ENCODE peak calls at places on chromosomes 16 and 17, in nine cellular contexts. One of them, this sample, is unnamed.

GRCh38 chr17:80790981-80791742 is 200.5 kb upstream of the CHMP6 start:
- DNase-seq in amygdala: no peak
- DNase-seq in sciatic nerve: no peak
- DNase-seq in lung microvascular endothelial cell: no peak
- DNase-seq in activated CD8-positive, alpha-beta memory T cell treated with anti-CD3 and anti-CD28 coated beads, Interleukin-2, amount 50 U/mL, for 4 hours: no peak
- DNase-seq in activated CD8-positive, alpha-beta T cell treated with anti-CD3 and anti-CD28 coated beads for 36 hours: peak
- DNase-seq in GM06990: no peak
- DNase-seq in mucosa of gallbladder: no peak
- DNase-seq in left cardiac atrium: no peak
- DNase-seq in this sample: peak

GRCh38 chr16:85352221-85352620 is 239.9 kb upstream of the CIBAR2 start:
- DNase-seq in amygdala: no peak
- DNase-seq in sciatic nerve: no peak
- DNase-seq in lung microvascular endothelial cell: no peak
- DNase-seq in activated CD8-positive, alpha-beta memory T cell treated with anti-CD3 and anti-CD28 coated beads, Interleukin-2, amount 50 U/mL, for 4 hours: no peak
- DNase-seq in activated CD8-positive, alpha-beta T cell treated with anti-CD3 and anti-CD28 coated beads for 36 hours: no peak
- DNase-seq in GM06990: no peak
- DNase-seq in mucosa of gallbladder: no peak
- DNase-seq in left cardiac atrium: no peak
- DNase-seq in this sample: no peak

GRCh38 chr16:31460582-31461002 is 1.3 kb downstream of the ARMC5 start:
- DNase-seq in amygdala: no peak
- DNase-seq in sciatic nerve: peak
- DNase-seq in lung microvascular endothelial cell: peak
- DNase-seq in activated CD8-positive, alpha-beta memory T cell treated with anti-CD3 and anti-CD28 coated beads, Interleukin-2, amount 50 U/mL, for 4 hours: no peak
- DNase-seq in activated CD8-positive, alpha-beta T cell treated with anti-CD3 and anti-CD28 coated beads for 36 hours: peak
- DNase-seq in GM06990: no peak
- DNase-seq in mucosa of gallbladder: no peak
- DNase-seq in left cardiac atrium: no peak
- DNase-seq in this sample: peak

GRCh38 chr16:86585821-86586611 is 7.7 kb downstream of the FOXL1 start:
- DNase-seq in amygdala: no peak
- DNase-seq in sciatic nerve: no peak
- DNase-seq in lung microvascular endothelial cell: peak
- DNase-seq in activated CD8-positive, alpha-beta memory T cell treated with anti-CD3 and anti-CD28 coated beads, Interleukin-2, amount 50 U/mL, for 4 hours: no peak
- DNase-seq in activated CD8-positive, alpha-beta T cell treated with anti-CD3 and anti-CD28 coated beads for 36 hours: no peak
- DNase-seq in GM06990: no peak
- DNase-seq in mucosa of gallbladder: no peak
- DNase-seq in left cardiac atrium: no peak
- DNase-seq in this sample: no peak

GRCh38 chr16:14275934-14276333 is 204.8 kb downstream of the MRTFB start:
- DNase-seq in amygdala: no peak
- DNase-seq in sciatic nerve: no peak
- DNase-seq in lung microvascular endothelial cell: no peak
- DNase-seq in activated CD8-positive, alpha-beta memory T cell treated with anti-CD3 and anti-CD28 coated beads, Interleukin-2, amount 50 U/mL, for 4 hours: no peak
- DNase-seq in activated CD8-positive, alpha-beta T cell treated with anti-CD3 and anti-CD28 coated beads for 36 hours: no peak
- DNase-seq in GM06990: no peak
- DNase-seq in mucosa of gallbladder: no peak
- DNase-seq in left cardiac atrium: no peak
- DNase-seq in this sample: no peak

GRCh38 chr16:11315499-11315898 is 29.8 kb upstream of the RMI2 start:
- DNase-seq in amygdala: no peak
- DNase-seq in sciatic nerve: no peak
- DNase-seq in lung microvascular endothelial cell: peak
- DNase-seq in activated CD8-positive, alpha-beta memory T cell treated with anti-CD3 and anti-CD28 coated beads, Interleukin-2, amount 50 U/mL, for 4 hours: no peak
- DNase-seq in activated CD8-positive, alpha-beta T cell treated with anti-CD3 and anti-CD28 coated beads for 36 hours: no peak
- DNase-seq in GM06990: no peak
- DNase-seq in mucosa of gallbladder: no peak
- DNase-seq in left cardiac atrium: no peak
- DNase-seq in this sample: no peak

GRCh38 chr16:55515110-55515509 is 6.2 kb downstream of the LPCAT2 start:
- DNase-seq in amygdala: no peak
- DNase-seq in sciatic nerve: no peak
- DNase-seq in lung microvascular endothelial cell: no peak
- DNase-seq in activated CD8-positive, alpha-beta memory T cell treated with anti-CD3 and anti-CD28 coated beads, Interleukin-2, amount 50 U/mL, for 4 hours: no peak
- DNase-seq in activated CD8-positive, alpha-beta T cell treated with anti-CD3 and anti-CD28 coated beads for 36 hours: no peak
- DNase-seq in GM06990: no peak
- DNase-seq in mucosa of gallbladder: no peak
- DNase-seq in left cardiac atrium: no peak
- DNase-seq in this sample: no peak

GRCh38 chr17:31745964-31746650 is 112.9 kb downstream of the COPRS start:
- DNase-seq in amygdala: no peak
- DNase-seq in sciatic nerve: no peak
- DNase-seq in lung microvascular endothelial cell: no peak
- DNase-seq in activated CD8-positive, alpha-beta memory T cell treated with anti-CD3 and anti-CD28 coated beads, Interleukin-2, amount 50 U/mL, for 4 hours: no peak
- DNase-seq in activated CD8-positive, alpha-beta T cell treated with anti-CD3 and anti-CD28 coated beads for 36 hours: no peak
- DNase-seq in GM06990: no peak
- DNase-seq in mucosa of gallbladder: no peak
- DNase-seq in left cardiac atrium: no peak
- DNase-seq in this sample: no peak

GRCh38 chr17:83101805-83102480 is 22.5 kb downstream of the METRNL start:
- DNase-seq in amygdala: no peak
- DNase-seq in sciatic nerve: no peak
- DNase-seq in lung microvascular endothelial cell: no peak
- DNase-seq in activated CD8-positive, alpha-beta memory T cell treated with anti-CD3 and anti-CD28 coated beads, Interleukin-2, amount 50 U/mL, for 4 hours: no peak
- DNase-seq in activated CD8-positive, alpha-beta T cell treated with anti-CD3 and anti-CD28 coated beads for 36 hours: no peak
- DNase-seq in GM06990: no peak
- DNase-seq in mucosa of gallbladder: no peak
- DNase-seq in left cardiac atrium: no peak
- DNase-seq in this sample: no peak

GRCh38 chr16:9438991-9439390 is 347.5 kb downstream of the HAPSTR1 start:
- DNase-seq in amygdala: no peak
- DNase-seq in sciatic nerve: no peak
- DNase-seq in lung microvascular endothelial cell: no peak
- DNase-seq in activated CD8-positive, alpha-beta memory T cell treated with anti-CD3 and anti-CD28 coated beads, Interleukin-2, amount 50 U/mL, for 4 hours: no peak
- DNase-seq in activated CD8-positive, alpha-beta T cell treated with anti-CD3 and anti-CD28 coated beads for 36 hours: no peak
- DNase-seq in GM06990: no peak
- DNase-seq in mucosa of gallbladder: no peak
- DNase-seq in left cardiac atrium: no peak
- DNase-seq in this sample: no peak

GRCh38 chr17:8991514-8992285 is 26.2 kb upstream of the PIK3R5 start:
- DNase-seq in amygdala: peak
- DNase-seq in sciatic nerve: peak
- DNase-seq in lung microvascular endothelial cell: peak
- DNase-seq in activated CD8-positive, alpha-beta memory T cell treated with anti-CD3 and anti-CD28 coated beads, Interleukin-2, amount 50 U/mL, for 4 hours: peak
- DNase-seq in activated CD8-positive, alpha-beta T cell treated with anti-CD3 and anti-CD28 coated beads for 36 hours: peak
- DNase-seq in GM06990: no peak
- DNase-seq in mucosa of gallbladder: peak
- DNase-seq in left cardiac atrium: peak
- DNase-seq in this sample: peak

GRCh38 chr16:89507834-89508590 is at the start of gene SPG7:
- DNase-seq in amygdala: peak
- DNase-seq in sciatic nerve: peak
- DNase-seq in lung microvascular endothelial cell: peak
- DNase-seq in activated CD8-positive, alpha-beta memory T cell treated with anti-CD3 and anti-CD28 coated beads, Interleukin-2, amount 50 U/mL, for 4 hours: peak
- DNase-seq in activated CD8-positive, alpha-beta T cell treated with anti-CD3 and anti-CD28 coated beads for 36 hours: peak
- DNase-seq in GM06990: peak
- DNase-seq in mucosa of gallbladder: peak
- DNase-seq in left cardiac atrium: peak
- DNase-seq in this sample: peak

GRCh38 chr17:38702166-38702899 is 2.7 kb upstream of the MLLT6 start:
- DNase-seq in amygdala: peak
- DNase-seq in sciatic nerve: peak
- DNase-seq in lung microvascular endothelial cell: peak
- DNase-seq in activated CD8-positive, alpha-beta memory T cell treated with anti-CD3 and anti-CD28 coated beads, Interleukin-2, amount 50 U/mL, for 4 hours: peak
- DNase-seq in activated CD8-positive, alpha-beta T cell treated with anti-CD3 and anti-CD28 coated beads for 36 hours: peak
- DNase-seq in GM06990: peak
- DNase-seq in mucosa of gallbladder: peak
- DNase-seq in left cardiac atrium: peak
- DNase-seq in this sample: peak

GRCh38 chr16:15898654-15899053 is 10.3 kb upstream of the CEP20 start:
- DNase-seq in amygdala: no peak
- DNase-seq in sciatic nerve: no peak
- DNase-seq in lung microvascular endothelial cell: no peak
- DNase-seq in activated CD8-positive, alpha-beta memory T cell treated with anti-CD3 and anti-CD28 coated beads, Interleukin-2, amount 50 U/mL, for 4 hours: no peak
- DNase-seq in activated CD8-positive, alpha-beta T cell treated with anti-CD3 and anti-CD28 coated beads for 36 hours: no peak
- DNase-seq in GM06990: peak
- DNase-seq in mucosa of gallbladder: no peak
- DNase-seq in left cardiac atrium: no peak
- DNase-seq in this sample: no peak

GRCh38 chr16:26981266-26981938 is 85.3 kb upstream of the C16orf82 start:
- DNase-seq in amygdala: no peak
- DNase-seq in sciatic nerve: no peak
- DNase-seq in lung microvascular endothelial cell: no peak
- DNase-seq in activated CD8-positive, alpha-beta memory T cell treated with anti-CD3 and anti-CD28 coated beads, Interleukin-2, amount 50 U/mL, for 4 hours: no peak
- DNase-seq in activated CD8-positive, alpha-beta T cell treated with anti-CD3 and anti-CD28 coated beads for 36 hours: no peak
- DNase-seq in GM06990: no peak
- DNase-seq in mucosa of gallbladder: no peak
- DNase-seq in left cardiac atrium: no peak
- DNase-seq in this sample: no peak

GRCh38 chr17:60167095-60167741 is 17.4 kb downstream of the CA4 start:
- DNase-seq in amygdala: no peak
- DNase-seq in sciatic nerve: peak
- DNase-seq in lung microvascular endothelial cell: no peak
- DNase-seq in activated CD8-positive, alpha-beta memory T cell treated with anti-CD3 and anti-CD28 coated beads, Interleukin-2, amount 50 U/mL, for 4 hours: no peak
- DNase-seq in activated CD8-positive, alpha-beta T cell treated with anti-CD3 and anti-CD28 coated beads for 36 hours: no peak
- DNase-seq in GM06990: no peak
- DNase-seq in mucosa of gallbladder: peak
- DNase-seq in left cardiac atrium: no peak
- DNase-seq in this sample: no peak

GRCh38 chr16:2516391-2517240 is 2.9 kb downstream of the ATP6V0C start:
- DNase-seq in amygdala: peak
- DNase-seq in sciatic nerve: no peak
- DNase-seq in lung microvascular endothelial cell: peak
- DNase-seq in activated CD8-positive, alpha-beta memory T cell treated with anti-CD3 and anti-CD28 coated beads, Interleukin-2, amount 50 U/mL, for 4 hours: no peak
- DNase-seq in activated CD8-positive, alpha-beta T cell treated with anti-CD3 and anti-CD28 coated beads for 36 hours: no peak
- DNase-seq in GM06990: no peak
- DNase-seq in mucosa of gallbladder: no peak
- DNase-seq in left cardiac atrium: peak
- DNase-seq in this sample: no peak

GRCh38 chr16:87845807-87846619 is 23.3 kb downstream of the SLC7A5 start:
- DNase-seq in amygdala: no peak
- DNase-seq in sciatic nerve: no peak
- DNase-seq in lung microvascular endothelial cell: no peak
- DNase-seq in activated CD8-positive, alpha-beta memory T cell treated with anti-CD3 and anti-CD28 coated beads, Interleukin-2, amount 50 U/mL, for 4 hours: no peak
- DNase-seq in activated CD8-positive, alpha-beta T cell treated with anti-CD3 and anti-CD28 coated beads for 36 hours: no peak
- DNase-seq in GM06990: no peak
- DNase-seq in mucosa of gallbladder: no peak
- DNase-seq in left cardiac atrium: no peak
- DNase-seq in this sample: no peak

GRCh38 chr17:34300652-34301390 is 15.3 kb downstream of the CCL11 start:
- DNase-seq in amygdala: no peak
- DNase-seq in sciatic nerve: no peak
- DNase-seq in lung microvascular endothelial cell: peak
- DNase-seq in activated CD8-positive, alpha-beta memory T cell treated with anti-CD3 and anti-CD28 coated beads, Interleukin-2, amount 50 U/mL, for 4 hours: no peak
- DNase-seq in activated CD8-positive, alpha-beta T cell treated with anti-CD3 and anti-CD28 coated beads for 36 hours: no peak
- DNase-seq in GM06990: peak
- DNase-seq in mucosa of gallbladder: no peak
- DNase-seq in left cardiac atrium: no peak
- DNase-seq in this sample: no peak

GRCh38 chr16:84836234-84836647 is 16.5 kb downstream of the CRISPLD2 start:
- DNase-seq in amygdala: peak
- DNase-seq in sciatic nerve: peak
- DNase-seq in lung microvascular endothelial cell: peak
- DNase-seq in activated CD8-positive, alpha-beta memory T cell treated with anti-CD3 and anti-CD28 coated beads, Interleukin-2, amount 50 U/mL, for 4 hours: no peak
- DNase-seq in activated CD8-positive, alpha-beta T cell treated with anti-CD3 and anti-CD28 coated beads for 36 hours: no peak
- DNase-seq in GM06990: no peak
- DNase-seq in mucosa of gallbladder: peak
- DNase-seq in left cardiac atrium: peak
- DNase-seq in this sample: no peak

GRCh38 chr16:85204242-85205010 is 92.2 kb upstream of the CIBAR2 start:
- DNase-seq in amygdala: no peak
- DNase-seq in sciatic nerve: no peak
- DNase-seq in lung microvascular endothelial cell: no peak
- DNase-seq in activated CD8-positive, alpha-beta memory T cell treated with anti-CD3 and anti-CD28 coated beads, Interleukin-2, amount 50 U/mL, for 4 hours: no peak
- DNase-seq in activated CD8-positive, alpha-beta T cell treated with anti-CD3 and anti-CD28 coated beads for 36 hours: no peak
- DNase-seq in GM06990: no peak
- DNase-seq in mucosa of gallbladder: no peak
- DNase-seq in left cardiac atrium: no peak
- DNase-seq in this sample: no peak

GRCh38 chr16:81590714-81591537 is 146.3 kb downstream of the CMIP start:
- DNase-seq in amygdala: no peak
- DNase-seq in sciatic nerve: no peak
- DNase-seq in lung microvascular endothelial cell: no peak
- DNase-seq in activated CD8-positive, alpha-beta memory T cell treated with anti-CD3 and anti-CD28 coated beads, Interleukin-2, amount 50 U/mL, for 4 hours: no peak
- DNase-seq in activated CD8-positive, alpha-beta T cell treated with anti-CD3 and anti-CD28 coated beads for 36 hours: no peak
- DNase-seq in GM06990: no peak
- DNase-seq in mucosa of gallbladder: no peak
- DNase-seq in left cardiac atrium: no peak
- DNase-seq in this sample: no peak

GRCh38 chr17:49976163-49976827 is 7.3 kb downstream of the DLX4 start:
- DNase-seq in amygdala: no peak
- DNase-seq in sciatic nerve: no peak
- DNase-seq in lung microvascular endothelial cell: no peak
- DNase-seq in activated CD8-positive, alpha-beta memory T cell treated with anti-CD3 and anti-CD28 coated beads, Interleukin-2, amount 50 U/mL, for 4 hours: no peak
- DNase-seq in activated CD8-positive, alpha-beta T cell treated with anti-CD3 and anti-CD28 coated beads for 36 hours: no peak
- DNase-seq in GM06990: no peak
- DNase-seq in mucosa of gallbladder: no peak
- DNase-seq in left cardiac atrium: no peak
- DNase-seq in this sample: no peak

GRCh38 chr16:10558746-10559641 is 21.4 kb downstream of the EMP2 start:
- DNase-seq in amygdala: peak
- DNase-seq in sciatic nerve: peak
- DNase-seq in lung microvascular endothelial cell: peak
- DNase-seq in activated CD8-positive, alpha-beta memory T cell treated with anti-CD3 and anti-CD28 coated beads, Interleukin-2, amount 50 U/mL, for 4 hours: no peak
- DNase-seq in activated CD8-positive, alpha-beta T cell treated with anti-CD3 and anti-CD28 coated beads for 36 hours: no peak
- DNase-seq in GM06990: no peak
- DNase-seq in mucosa of gallbladder: peak
- DNase-seq in left cardiac atrium: peak
- DNase-seq in this sample: no peak

This sample was measured in activated naive CD4-positive, alpha-beta T cell treated with anti-CD3 and anti-CD28 coated beads for 36 hours.